ENCODE peak calls at places on chromosomes 7 and 10, in seven cellular contexts. One of them, this sample, is unnamed.
A peak's percentile ranks its signal among the peaks of the same experiment; 100 is the strongest.

GRCh38 chr10:29926649-29927048 is 132.7 kb downstream of the JCAD start:
- DNase-seq in vagina: no peak
- DNase-seq in neural progenitor cell: peak; percentile 32
- DNase-seq in Panc1: no peak
- DNase-seq in tibial artery: no peak
- DNase-seq in prostate gland: no peak
- DNase-seq in CD8-positive, alpha-beta memory T cell: no peak
- DNase-seq in this sample: no peak

GRCh38 chr10:127310389-127310788 is 114.0 kb upstream of the INSYN2A start:
- DNase-seq in vagina: no peak
- DNase-seq in neural progenitor cell: no peak
- DNase-seq in Panc1: no peak
- DNase-seq in tibial artery: no peak
- DNase-seq in prostate gland: no peak
- DNase-seq in CD8-positive, alpha-beta memory T cell: no peak
- DNase-seq in this sample: no peak

GRCh38 chr10:78921906-78922305 is 146.9 kb upstream of the ZMIZ1 start:
- DNase-seq in vagina: no peak
- DNase-seq in neural progenitor cell: no peak
- DNase-seq in Panc1: no peak
- DNase-seq in tibial artery: no peak
- DNase-seq in prostate gland: no peak
- DNase-seq in CD8-positive, alpha-beta memory T cell: no peak
- DNase-seq in this sample: no peak

GRCh38 chr7:21192662-21193061 is 235.2 kb upstream of the SP4 start:
- DNase-seq in vagina: no peak
- DNase-seq in neural progenitor cell: no peak
- DNase-seq in Panc1: no peak
- DNase-seq in tibial artery: no peak
- DNase-seq in prostate gland: peak; percentile 59
- DNase-seq in CD8-positive, alpha-beta memory T cell: no peak
- DNase-seq in this sample: no peak

GRCh38 chr10:29734980-29735627 is 100.3 kb upstream of the SVIL start:
- DNase-seq in vagina: no peak
- DNase-seq in neural progenitor cell: peak; percentile 75
- DNase-seq in Panc1: no peak
- DNase-seq in tibial artery: peak; percentile 83
- DNase-seq in prostate gland: peak; percentile 33
- DNase-seq in CD8-positive, alpha-beta memory T cell: peak; percentile 22
- DNase-seq in this sample: peak; percentile 83

GRCh38 chr7:774161-775109 is 47.4 kb upstream of the PRKAR1B start:
- DNase-seq in vagina: no peak
- DNase-seq in neural progenitor cell: peak; percentile 78
- DNase-seq in Panc1: no peak
- DNase-seq in tibial artery: no peak
- DNase-seq in prostate gland: peak; percentile 43
- DNase-seq in CD8-positive, alpha-beta memory T cell: peak; percentile 42
- DNase-seq in this sample: no peak

GRCh38 chr10:6052247-6053221 is 9.6 kb downstream of the IL2RA start:
- DNase-seq in vagina: peak; percentile 69
- DNase-seq in neural progenitor cell: no peak
- DNase-seq in Panc1: no peak
- DNase-seq in tibial artery: peak; percentile 46
- DNase-seq in prostate gland: no peak
- DNase-seq in CD8-positive, alpha-beta memory T cell: peak; percentile 66
- DNase-seq in this sample: no peak

GRCh38 chr10:126373982-126374381 is 14.3 kb downstream of the ADAM12 start:
- DNase-seq in vagina: no peak
- DNase-seq in neural progenitor cell: no peak
- DNase-seq in Panc1: no peak
- DNase-seq in tibial artery: no peak
- DNase-seq in prostate gland: no peak
- DNase-seq in CD8-positive, alpha-beta memory T cell: no peak
- DNase-seq in this sample: no peak

GRCh38 chr7:1225462-1226154 is 7.1 kb upstream of the UNCX start:
- DNase-seq in vagina: no peak
- DNase-seq in neural progenitor cell: peak; percentile 85
- DNase-seq in Panc1: no peak
- DNase-seq in tibial artery: no peak
- DNase-seq in prostate gland: no peak
- DNase-seq in CD8-positive, alpha-beta memory T cell: peak; percentile 45
- DNase-seq in this sample: no peak

GRCh38 chr7:608361-608760 is 88.7 kb upstream of the PDGFA start:
- DNase-seq in vagina: no peak
- DNase-seq in neural progenitor cell: no peak
- DNase-seq in Panc1: no peak
- DNase-seq in tibial artery: no peak
- DNase-seq in prostate gland: no peak
- DNase-seq in CD8-positive, alpha-beta memory T cell: no peak
- DNase-seq in this sample: no peak

GRCh38 chr7:47648301-47648900 is 66.5 kb upstream of the TNS3 start:
- DNase-seq in vagina: no peak
- DNase-seq in neural progenitor cell: no peak
- DNase-seq in Panc1: no peak
- DNase-seq in tibial artery: no peak
- DNase-seq in prostate gland: no peak
- DNase-seq in CD8-positive, alpha-beta memory T cell: no peak
- DNase-seq in this sample: no peak

GRCh38 chr10:5840314-5841307 is 27.4 kb upstream of the GDI2 start:
- DNase-seq in vagina: no peak
- DNase-seq in neural progenitor cell: peak; percentile 16
- DNase-seq in Panc1: no peak
- DNase-seq in tibial artery: no peak
- DNase-seq in prostate gland: no peak
- DNase-seq in CD8-positive, alpha-beta memory T cell: no peak
- DNase-seq in this sample: no peak

GRCh38 chr7:65746398-65746669 is 126.5 kb upstream of the VKORC1L1 start:
- DNase-seq in vagina: no peak
- DNase-seq in neural progenitor cell: no peak
- DNase-seq in Panc1: no peak
- DNase-seq in tibial artery: no peak
- DNase-seq in prostate gland: no peak
- DNase-seq in CD8-positive, alpha-beta memory T cell: no peak
- DNase-seq in this sample: no peak

GRCh38 chr7:37212526-37212925 is 236.1 kb downstream of the ELMO1 start:
- DNase-seq in vagina: no peak
- DNase-seq in neural progenitor cell: no peak
- DNase-seq in Panc1: no peak
- DNase-seq in tibial artery: no peak
- DNase-seq in prostate gland: no peak
- DNase-seq in CD8-positive, alpha-beta memory T cell: no peak
- DNase-seq in this sample: no peak

GRCh38 chr10:3763852-3764625 is 21.0 kb downstream of the KLF6 start:
- DNase-seq in vagina: no peak
- DNase-seq in neural progenitor cell: no peak
- DNase-seq in Panc1: peak; percentile 78
- DNase-seq in tibial artery: no peak
- DNase-seq in prostate gland: no peak
- DNase-seq in CD8-positive, alpha-beta memory T cell: no peak
- DNase-seq in this sample: peak; percentile 13
- H3K4me3 ChIP-seq in vagina: no peak overlapping the region
- H3K4me3 ChIP-seq in neural progenitor cell: no peak overlapping the region
- H3K4me3 ChIP-seq in Panc1: no peak overlapping the region
- H3K4me3 ChIP-seq in tibial artery: no peak overlapping the region
- H3K4me3 ChIP-seq in prostate gland: no peak overlapping the region
- H3K4me3 ChIP-seq in CD8-positive, alpha-beta memory T cell: no peak overlapping the region
- H3K4me3 ChIP-seq in this sample: no peak overlapping the region

GRCh38 chr10:60916025-60916424 is 28.0 kb downstream of the RHOBTB1 start:
- DNase-seq in vagina: no peak
- DNase-seq in neural progenitor cell: no peak
- DNase-seq in Panc1: no peak
- DNase-seq in tibial artery: no peak
- DNase-seq in prostate gland: no peak
- DNase-seq in CD8-positive, alpha-beta memory T cell: no peak
- DNase-seq in this sample: no peak
- H3K4me1 ChIP-seq in vagina: peaks cover 22% of the 10 kb centered on the region
- H3K4me1 ChIP-seq in neural progenitor cell: no peaks in the 10 kb centered on the region
- H3K4me1 ChIP-seq in Panc1: no peaks in the 10 kb centered on the region
- H3K4me1 ChIP-seq in tibial artery: peaks cover 30% of the 10 kb centered on the region
- H3K4me1 ChIP-seq in prostate gland: no peaks in the 10 kb centered on the region
- H3K4me1 ChIP-seq in CD8-positive, alpha-beta memory T cell: no peaks in the 10 kb centered on the region
- H3K4me1 ChIP-seq in this sample: peaks cover 12% of the 10 kb centered on the region

GRCh38 chr10:22715290-22715625 is 880 bp upstream of the PIP4K2A start:
- DNase-seq in vagina: no peak
- DNase-seq in neural progenitor cell: no peak
- DNase-seq in Panc1: no peak
- DNase-seq in tibial artery: no peak
- DNase-seq in prostate gland: no peak
- DNase-seq in CD8-positive, alpha-beta memory T cell: no peak
- DNase-seq in this sample: no peak
- H3K4me3 ChIP-seq in vagina: peak overlapping the region; percentile 96
- H3K4me3 ChIP-seq in neural progenitor cell: no peak overlapping the region
- H3K4me3 ChIP-seq in Panc1: no peak overlapping the region
- H3K4me3 ChIP-seq in tibial artery: no peak overlapping the region
- H3K4me3 ChIP-seq in prostate gland: no peak overlapping the region
- H3K4me3 ChIP-seq in CD8-positive, alpha-beta memory T cell: peak overlapping the region; percentile 55
- H3K4me3 ChIP-seq in this sample: peak overlapping the region; percentile 72

GRCh38 chr10:26090762-26091161 is 125.8 kb upstream of the GAD2 start:
- DNase-seq in vagina: no peak
- DNase-seq in neural progenitor cell: peak; percentile 13
- DNase-seq in Panc1: no peak
- DNase-seq in tibial artery: no peak
- DNase-seq in prostate gland: no peak
- DNase-seq in CD8-positive, alpha-beta memory T cell: no peak
- DNase-seq in this sample: no peak

GRCh38 chr10:26087666-26088065 is 128.9 kb upstream of the GAD2 start:
- DNase-seq in vagina: no peak
- DNase-seq in neural progenitor cell: no peak
- DNase-seq in Panc1: no peak
- DNase-seq in tibial artery: no peak
- DNase-seq in prostate gland: no peak
- DNase-seq in CD8-positive, alpha-beta memory T cell: no peak
- DNase-seq in this sample: no peak

GRCh38 chr10:26090032-26090431 is 126.5 kb upstream of the GAD2 start:
- DNase-seq in vagina: no peak
- DNase-seq in neural progenitor cell: no peak
- DNase-seq in Panc1: no peak
- DNase-seq in tibial artery: no peak
- DNase-seq in prostate gland: no peak
- DNase-seq in CD8-positive, alpha-beta memory T cell: no peak
- DNase-seq in this sample: no peak

GRCh38 chr10:26081459-26081858 is 135.1 kb upstream of the GAD2 start:
- DNase-seq in vagina: no peak
- DNase-seq in neural progenitor cell: no peak
- DNase-seq in Panc1: no peak
- DNase-seq in tibial artery: no peak
- DNase-seq in prostate gland: no peak
- DNase-seq in CD8-positive, alpha-beta memory T cell: no peak
- DNase-seq in this sample: no peak

GRCh38 chr10:26085549-26085948 is 131.0 kb upstream of the GAD2 start:
- DNase-seq in vagina: no peak
- DNase-seq in neural progenitor cell: peak; percentile 29
- DNase-seq in Panc1: no peak
- DNase-seq in tibial artery: no peak
- DNase-seq in prostate gland: no peak
- DNase-seq in CD8-positive, alpha-beta memory T cell: no peak
- DNase-seq in this sample: no peak
- H3K4me1 ChIP-seq in vagina: no peaks in the 10 kb centered on the region
- H3K4me1 ChIP-seq in neural progenitor cell: no peaks in the 10 kb centered on the region
- H3K4me1 ChIP-seq in Panc1: no peaks in the 10 kb centered on the region
- H3K4me1 ChIP-seq in tibial artery: no peaks in the 10 kb centered on the region
- H3K4me1 ChIP-seq in prostate gland: no peaks in the 10 kb centered on the region
- H3K4me1 ChIP-seq in CD8-positive, alpha-beta memory T cell: no peaks in the 10 kb centered on the region
- H3K4me1 ChIP-seq in this sample: no peaks in the 10 kb centered on the region

DNA sequence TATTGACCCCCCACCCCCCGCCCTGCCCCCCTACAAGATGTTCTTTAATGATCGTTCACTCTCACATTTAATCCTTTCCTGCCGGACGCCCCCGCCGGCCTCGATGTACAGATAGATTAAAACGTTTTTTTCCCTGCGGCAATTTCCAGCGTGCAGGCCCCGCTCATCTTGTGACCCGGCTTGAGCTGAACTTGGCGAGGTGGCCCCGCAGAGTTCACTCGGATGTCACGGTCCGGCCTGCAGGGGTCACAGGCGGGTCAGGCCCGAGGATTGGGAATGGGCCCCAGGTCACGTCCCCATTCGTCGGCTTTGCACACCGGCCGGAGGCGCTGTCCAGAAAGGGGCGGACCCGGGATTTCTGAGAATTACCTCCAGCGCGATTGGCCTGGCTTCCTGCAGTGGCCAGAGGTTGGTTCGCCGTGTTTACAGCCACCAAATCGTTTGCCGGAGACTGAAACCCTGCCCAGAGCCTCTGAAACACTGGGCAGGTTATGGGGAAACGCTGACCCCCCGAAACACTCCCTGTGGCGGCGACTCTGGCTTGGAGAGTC is 1.9 kb upstream of the CYP26A1 start:
- DNase-seq in vagina: peak; percentile 71
- DNase-seq in neural progenitor cell: peak; percentile 90
- DNase-seq in Panc1: no peak
- DNase-seq in tibial artery: no peak
- DNase-seq in prostate gland: no peak
- DNase-seq in CD8-positive, alpha-beta memory T cell: no peak
- DNase-seq in this sample: no peak
- H3K4me3 ChIP-seq in vagina: peak overlapping the region; percentile 14
- H3K4me3 ChIP-seq in neural progenitor cell: peak overlapping the region; percentile 66
- H3K4me3 ChIP-seq in Panc1: peak overlapping the region; percentile 42
- H3K4me3 ChIP-seq in tibial artery: peak overlapping the region; percentile 37
- H3K4me3 ChIP-seq in prostate gland: peak overlapping the region; percentile 6
- H3K4me3 ChIP-seq in CD8-positive, alpha-beta memory T cell: no peak overlapping the region
- H3K4me3 ChIP-seq in this sample: peak overlapping the region; percentile 66

GRCh38 chr7:135650831-135651573 is 11.3 kb upstream of the STMP1 start:
- DNase-seq in vagina: no peak
- DNase-seq in neural progenitor cell: no peak
- DNase-seq in Panc1: no peak
- DNase-seq in tibial artery: no peak
- DNase-seq in prostate gland: no peak
- DNase-seq in CD8-positive, alpha-beta memory T cell: no peak
- DNase-seq in this sample: no peak

GRCh38 chr7:135645296-135645904 is 16.9 kb upstream of the STMP1 start:
- DNase-seq in vagina: no peak
- DNase-seq in neural progenitor cell: peak; percentile 59
- DNase-seq in Panc1: no peak
- DNase-seq in tibial artery: no peak
- DNase-seq in prostate gland: peak; percentile 20
- DNase-seq in CD8-positive, alpha-beta memory T cell: no peak
- DNase-seq in this sample: no peak

GRCh38 chr7:135647755-135648154 is 14.6 kb upstream of the STMP1 start:
- DNase-seq in vagina: no peak
- DNase-seq in neural progenitor cell: no peak
- DNase-seq in Panc1: no peak
- DNase-seq in tibial artery: no peak
- DNase-seq in prostate gland: no peak
- DNase-seq in CD8-positive, alpha-beta memory T cell: no peak
- DNase-seq in this sample: no peak

GRCh38 chr7:135644729-135645128 is 17.6 kb upstream of the STMP1 start:
- DNase-seq in vagina: no peak
- DNase-seq in neural progenitor cell: no peak
- DNase-seq in Panc1: no peak
- DNase-seq in tibial artery: no peak
- DNase-seq in prostate gland: no peak
- DNase-seq in CD8-positive, alpha-beta memory T cell: no peak
- DNase-seq in this sample: no peak

DNA sequence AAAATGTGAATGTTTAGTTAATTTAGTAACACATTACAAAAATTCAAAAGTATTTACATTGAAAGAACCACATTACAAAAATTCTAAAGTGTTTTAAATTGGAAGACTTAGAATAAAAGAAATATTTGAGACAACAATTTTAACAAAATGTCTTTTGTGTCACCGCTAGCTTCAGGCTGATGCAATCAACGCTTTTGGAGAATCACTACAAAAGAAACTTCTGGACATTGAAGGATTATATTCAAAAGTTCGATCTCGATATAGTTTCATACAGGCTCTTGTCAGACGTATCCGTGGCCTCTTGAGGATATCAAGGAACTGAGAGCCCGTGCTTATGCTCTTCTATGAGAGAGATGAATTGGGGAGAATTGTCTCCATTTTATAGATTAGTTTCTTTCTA is 14.1 kb upstream of the STMP1 start:
- DNase-seq in vagina: no peak
- DNase-seq in neural progenitor cell: no peak
- DNase-seq in Panc1: no peak
- DNase-seq in tibial artery: no peak
- DNase-seq in prostate gland: no peak
- DNase-seq in CD8-positive, alpha-beta memory T cell: no peak
- DNase-seq in this sample: no peak
- H3K4me1 ChIP-seq in vagina: no peaks in the 10 kb centered on the region
- H3K4me1 ChIP-seq in neural progenitor cell: peaks cover 4% of the 10 kb centered on the region
- H3K4me1 ChIP-seq in Panc1: no peaks in the 10 kb centered on the region
- H3K4me1 ChIP-seq in tibial artery: no peaks in the 10 kb centered on the region
- H3K4me1 ChIP-seq in prostate gland: no peaks in the 10 kb centered on the region
- H3K4me1 ChIP-seq in CD8-positive, alpha-beta memory T cell: no peaks in the 10 kb centered on the region
- H3K4me1 ChIP-seq in this sample: no peaks in the 10 kb centered on the region

This sample was measured in ascending aorta.